ENCODE peak calls at places on chromosomes 1 and 21, in four cellular contexts. J is fibroblast of lung, I is body of pancreas, G is tibial nerve. N is an unnamed sample.

GRCh38 chr1:49102752-49103151 is 326.1 kb upstream of the BEND5 start:
- DNase-seq in G (no peak), I (no peak), J (peak), N (no peak)

GRCh38 chr1:59568158-59568935 is 246.4 kb upstream of the HOOK1 start:
- DNase-seq in G (no peak), I (no peak), J (no peak), N (no peak)

GRCh38 chr1:8373547-8374270 is 55.8 kb downstream of the SLC45A1 start:
- DNase-seq in J (peak), G (no peak), I (peak), N (peak)

GRCh38 chr1:87463917-87464565 is 135.4 kb downstream of the LMO4 start:
- DNase-seq in G (no peak), I (no peak), J (no peak), N (no peak)

GRCh38 chr1:7500381-7501258 is 270.5 kb upstream of the VAMP3 start:
- DNase-seq in I (no peak), G (no peak), J (no peak), N (no peak)

GRCh38 chr1:58929667-58930325 is 145.9 kb upstream of the JUN start:
- DNase-seq in G (no peak), J (peak), I (no peak), N (no peak)

GRCh38 chr1:37347104-37347503 is 127.3 kb upstream of the ZC3H12A start:
- DNase-seq in I (peak), J (no peak), G (no peak), N (no peak)

GRCh38 chr21:25342811-25343210 is 264.5 kb downstream of the MRPL39 start:
- DNase-seq in J (peak), I (no peak), G (no peak), N (no peak)

GRCh38 chr1:182725264-182725965 is 41.0 kb upstream of the RGS8 start:
- DNase-seq in I (no peak), J (peak), G (no peak), N (no peak)

GRCh38 chr1:172399369-172400072 is 21.0 kb upstream of the C1orf105 start:
- DNase-seq in G (peak), I (peak), J (peak), N (peak)

GRCh38 chr1:24535021-24535424 is 20.9 kb upstream of the NCMAP start:
- DNase-seq in I (no peak), J (no peak), G (no peak), N (no peak)

GRCh38 chr21:46081862-46082637 is 15.9 kb upstream of the COL6A2 start:
- DNase-seq in G (no peak), J (no peak), I (no peak), N (peak)

GRCh38 chr1:230422221-230422981 is 3.7 kb downstream of the PGBD5 start:
- DNase-seq in G (no peak), J (no peak), I (no peak), N (no peak)

GRCh38 chr1:45621501-45621836 is 2.4 kb downstream of the CCDC17 start:
- DNase-seq in I (no peak), G (no peak), J (no peak), N (no peak)

GRCh38 chr1:14869197-14869596 is 270.7 kb downstream of the KAZN start:
- DNase-seq in J (peak), I (no peak), G (no peak), N (no peak)

GRCh38 chr1:151472852-151473731 is 13.8 kb upstream of the POGZ start:
- DNase-seq in G (no peak), I (peak), J (peak), N (peak)

GRCh38 chr1:179144621-179145020 is 62.8 kb downstream of the TOR3A start:
- DNase-seq in J (peak), G (no peak), I (no peak), N (no peak)

GRCh38 chr21:39696620-39697019 is 48.4 kb upstream of the IGSF5 start:
- DNase-seq in I (peak), J (peak), G (no peak), N (no peak)

GRCh38 chr1:95888877-95889799 is 655.1 kb downstream of the RWDD3 start:
- DNase-seq in J (no peak), G (no peak), I (no peak), N (no peak)

GRCh38 chr1:84506729-84507453 is 510 bp upstream of the GNG5 start:
- DNase-seq in I (no peak), G (no peak), J (no peak), N (no peak)

GRCh38 chr21:15775291-15775690 is 45.5 kb downstream of the USP25 start:
- DNase-seq in J (peak), I (no peak), G (no peak), N (no peak)

GRCh38 chr1:24294228-24294672 is 24.9 kb upstream of the GRHL3 start:
- DNase-seq in G (peak), I (peak), J (peak), N (peak)

GRCh38 chr1:41404308-41404755 is 43.1 kb downstream of the FOXO6 start:
- DNase-seq in G (no peak), J (peak), I (no peak), N (no peak)

GRCh38 chr21:39314155-39315027 is 959 bp upstream of the BRWD1 start:
- DNase-seq in J (peak), I (peak), G (no peak), N (peak)

GRCh38 chr1:111831153-111831552 is 75.5 kb downstream of the DDX20 start:
- DNase-seq in J (no peak), I (no peak), G (no peak), N (no peak)

GRCh38 chr1:21836010-21836409 is 23.9 kb downstream of the LDLRAD2 start:
- DNase-seq in I (no peak), G (no peak), J (no peak), N (no peak)

GRCh38 chr1:236681184-236681583 is 5.1 kb upstream of the ACTN2 start:
- DNase-seq in G (no peak), I (peak), J (no peak), N (no peak)

GRCh38 chr1:167438171-167439138 is 79.9 kb downstream of the CD247 start:
- DNase-seq in I (no peak), J (no peak), G (no peak), N (no peak)

GRCh38 chr1:5508669-5509330 is 483.4 kb downstream of the NPHP4 start:
- DNase-seq in J (no peak), I (no peak), G (no peak), N (peak)

GRCh38 chr1:1157914-1158710 is 15.6 kb upstream of the TTLL10 start:
- DNase-seq in J (peak), G (no peak), I (peak), N (no peak)

GRCh38 chr1:5728956-5729355 is 263.3 kb downstream of the NPHP4 start:
- DNase-seq in G (no peak), I (no peak), J (no peak), N (no peak)

GRCh38 chr1:247335871-247336270 is 4.2 kb upstream of the ZNF496 start:
- DNase-seq in G (no peak), I (no peak), J (no peak), N (no peak)

GRCh38 chr1:243420369-243420768 is 164.5 kb downstream of the SDCCAG8 start:
- DNase-seq in J (no peak), G (no peak), I (no peak), N (no peak)

GRCh38 chr1:19350566-19350965 is 38.4 kb downstream of the SLC66A1 start:
- DNase-seq in I (no peak), J (no peak), G (no peak), N (no peak)

GRCh38 chr21:32087452-32087851 is 191.4 kb downstream of the MIS18A start:
- DNase-seq in J (no peak), G (no peak), I (no peak), N (no peak)
- H3K27ac ChIP-seq in J (no peak), G (no peak), I (no peak), N (no peak)

GRCh38 chr1:161676441-161676840 is 13.5 kb downstream of the FCGR2B start:
- DNase-seq in I (no peak), J (no peak), G (no peak), N (no peak)

GRCh38 chr1:161678510-161678909 is 15.6 kb downstream of the FCGR2B start:
- DNase-seq in G (no peak), I (no peak), J (no peak), N (no peak)

GRCh38 chr1:161681879-161682278 is 18.9 kb downstream of the FCGR2B start:
- DNase-seq in G (no peak), I (no peak), J (no peak), N (no peak)

DNA sequence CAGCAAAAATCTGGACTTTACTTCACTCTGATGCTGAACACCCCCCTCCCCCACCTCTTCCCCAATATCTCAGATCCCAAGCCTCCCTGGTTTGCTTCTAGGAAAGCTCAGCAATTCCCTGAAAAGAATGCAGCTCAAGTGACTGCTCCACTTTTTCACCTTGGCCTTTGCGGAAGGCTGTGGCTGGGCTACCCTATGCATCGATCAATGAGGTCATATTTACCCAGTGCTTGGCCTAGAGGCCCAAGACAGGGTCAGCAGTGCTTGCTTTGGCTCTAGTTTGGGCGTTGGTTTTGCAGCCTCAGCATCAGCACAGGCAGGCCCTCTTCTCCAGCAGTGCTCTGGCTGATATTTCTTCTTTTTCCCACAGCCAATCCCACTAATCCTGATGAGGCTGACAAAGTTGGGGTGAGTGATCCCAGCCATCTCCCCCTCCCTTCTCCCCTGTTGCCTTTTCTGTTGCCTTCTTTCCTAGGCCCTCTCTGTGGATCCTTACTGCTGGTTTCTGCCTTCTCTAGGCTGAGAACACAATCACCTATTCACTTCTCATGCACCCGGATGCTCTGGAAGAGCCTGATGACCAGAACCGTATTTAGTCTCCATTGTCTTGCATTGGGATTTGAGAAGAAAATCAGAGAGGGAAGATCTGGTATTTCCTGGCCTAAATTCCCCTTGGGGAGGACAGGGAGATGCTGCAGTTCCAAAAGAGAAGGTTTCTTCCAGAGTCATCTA is 14.2 kb downstream of the FCGR2B start:
- DNase-seq in G (no peak), I (peak), J (no peak), N (no peak)
- H3K4me3 ChIP-seq in G (no peak), I (no peak), J (no peak), N (no peak)

GRCh38 chr1:25874209-25874608 is 1.3 kb downstream of the PAQR7 start:
- DNase-seq in G (no peak), I (no peak), J (no peak), N (no peak)

GRCh38 chr1:25875856-25876692 is 566 bp upstream of the PAQR7 start:
- DNase-seq in G (no peak), I (peak), J (no peak), N (no peak)

GRCh38 chr1:25876693-25877077 is 1.2 kb upstream of the PAQR7 start:
- DNase-seq in J (no peak), I (no peak), G (no peak), N (no peak)

GRCh38 chr1:25874635-25875153 is 814 bp downstream of the PAQR7 start:
- DNase-seq in G (no peak), J (no peak), I (no peak), N (no peak)

DNA sequence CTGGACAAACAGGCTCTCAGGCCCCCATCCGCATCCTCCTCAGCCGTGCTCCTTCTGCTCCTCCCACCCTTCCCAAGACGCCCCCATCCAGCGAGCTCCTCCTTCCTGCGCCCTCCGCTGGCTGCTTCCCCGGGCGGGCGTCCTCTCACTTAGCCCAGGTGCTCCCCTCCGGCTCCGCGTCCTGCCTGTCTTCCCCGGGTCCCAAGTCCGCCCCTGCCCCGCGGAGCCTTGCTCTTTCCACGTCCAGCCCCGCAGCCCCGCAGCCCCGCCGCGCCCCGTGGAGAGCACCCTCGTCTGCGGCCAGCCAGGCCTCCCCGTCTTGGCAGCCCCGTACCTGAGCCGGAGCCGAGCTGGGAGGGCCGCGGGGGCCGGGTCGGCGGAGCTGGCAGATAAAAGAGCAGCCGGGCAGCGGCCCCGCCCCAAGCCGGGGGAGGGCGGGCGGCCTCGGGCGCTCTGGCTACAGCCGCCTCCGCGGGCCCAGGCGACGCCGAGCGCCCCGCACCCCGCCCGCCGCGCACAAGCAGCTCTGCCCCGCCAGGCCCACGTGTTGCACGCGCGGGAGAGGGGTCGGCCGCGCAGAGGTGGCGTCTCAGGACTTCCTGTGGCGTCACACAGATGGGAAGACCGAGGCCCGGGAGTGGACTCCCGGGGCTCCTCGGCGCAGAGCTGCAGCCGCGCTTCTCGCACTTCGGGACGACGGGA is at the start of gene PAQR7:
- DNase-seq in J (peak), G (peak), I (peak), N (peak)
- TF ChIP-seq CTCF in J (no peak), G (no peak), I (no peak), N (no peak)

GRCh38 chr1:156480015-156480368 is 20.6 kb downstream of the MEF2D start:
- DNase-seq in G (no peak), I (no peak), J (no peak), N (no peak)
- H3K27ac ChIP-seq in G (peak), I (no peak), J (peak), N (peak)

N was measured in tibial artery.